ENCODE peak calls at places on chromosomes 16 and 17, in six cellular contexts. One of them, this sample, is unnamed. For H3K4me1, the result is how much of the 10 kb centered on the place peaks cover.

GRCh38 chr17:83179378-83179777 is 100.0 kb downstream of the METRNL start:
- DNase-seq in trophoblast cell: no peak
- DNase-seq in H1: no peak
- DNase-seq in mesenchymal stem cell: no peak
- DNase-seq in IMR-90: no peak
- DNase-seq in H9: no peak
- DNase-seq in this sample: no peak

GRCh38 chr16:54779549-54779948 is 151.1 kb upstream of the IRX5 start:
- DNase-seq in IMR-90: no peak
- DNase-seq in H9: no peak
- DNase-seq in mesenchymal stem cell: no peak
- DNase-seq in H1: no peak
- DNase-seq in trophoblast cell: no peak
- DNase-seq in this sample: no peak

GRCh38 chr16:15954814-15955151 is 5.4 kb downstream of the ABCC1 start:
- DNase-seq in H1: no peak
- DNase-seq in H9: no peak
- DNase-seq in IMR-90: peak
- DNase-seq in mesenchymal stem cell: no peak
- DNase-seq in trophoblast cell: peak
- DNase-seq in this sample: no peak

GRCh38 chr17:61403846-61404701 is 4.4 kb downstream of the TBX2 start:
- DNase-seq in mesenchymal stem cell: peak
- DNase-seq in IMR-90: peak
- DNase-seq in H9: peak
- DNase-seq in trophoblast cell: no peak
- DNase-seq in H1: no peak
- DNase-seq in this sample: no peak

GRCh38 chr17:72205357-72205756 is 84.5 kb downstream of the SOX9 start:
- DNase-seq in H9: no peak
- DNase-seq in H1: no peak
- DNase-seq in IMR-90: no peak
- DNase-seq in mesenchymal stem cell: no peak
- DNase-seq in trophoblast cell: no peak
- DNase-seq in this sample: peak

GRCh38 chr17:31393749-31394146 is 2.3 kb downstream of the RAB11FIP4 start:
- DNase-seq in mesenchymal stem cell: no peak
- DNase-seq in H1: no peak
- DNase-seq in IMR-90: no peak
- DNase-seq in H9: peak
- DNase-seq in trophoblast cell: no peak
- DNase-seq in this sample: no peak

GRCh38 chr17:54891176-54891821 is 9.4 kb upstream of the TOM1L1 start:
- DNase-seq in mesenchymal stem cell: peak
- DNase-seq in H9: peak
- DNase-seq in trophoblast cell: peak
- DNase-seq in H1: no peak
- DNase-seq in IMR-90: peak
- DNase-seq in this sample: peak

GRCh38 chr16:50635505-50636392 is 45.4 kb downstream of the SNX20 start:
- DNase-seq in mesenchymal stem cell: no peak
- DNase-seq in trophoblast cell: no peak
- DNase-seq in H9: peak
- DNase-seq in H1: no peak
- DNase-seq in IMR-90: no peak
- DNase-seq in this sample: no peak

GRCh38 chr17:69066482-69066881 is 5.8 kb upstream of the ABCA9 start:
- DNase-seq in mesenchymal stem cell: no peak
- DNase-seq in IMR-90: no peak
- DNase-seq in H9: no peak
- DNase-seq in H1: no peak
- DNase-seq in trophoblast cell: no peak
- DNase-seq in this sample: no peak

GRCh38 chr16:54627616-54628015 is 303.0 kb upstream of the IRX5 start:
- DNase-seq in H1: no peak
- DNase-seq in IMR-90: no peak
- DNase-seq in trophoblast cell: no peak
- DNase-seq in H9: no peak
- DNase-seq in mesenchymal stem cell: no peak
- DNase-seq in this sample: no peak

GRCh38 chr16:23952128-23953041 is 116.6 kb downstream of the PRKCB start:
- DNase-seq in H9: no peak
- DNase-seq in IMR-90: peak
- DNase-seq in H1: no peak
- DNase-seq in trophoblast cell: peak
- DNase-seq in mesenchymal stem cell: no peak
- DNase-seq in this sample: peak

GRCh38 chr17:16976686-16977550 is 5.0 kb upstream of the TNFRSF13B start:
- DNase-seq in H1: no peak
- DNase-seq in mesenchymal stem cell: no peak
- DNase-seq in trophoblast cell: no peak
- DNase-seq in IMR-90: no peak
- DNase-seq in H9: peak
- DNase-seq in this sample: no peak
- H3K4me1 ChIP-seq in H1: under half
- H3K4me1 ChIP-seq in mesenchymal stem cell: under half
- H3K4me1 ChIP-seq in trophoblast cell: under half
- H3K4me1 ChIP-seq in IMR-90: under half
- H3K4me1 ChIP-seq in H9: under half
- H3K4me1 ChIP-seq in this sample: under half

GRCh38 chr17:5488752-5489151 is 2.4 kb downstream of the MIS12 start:
- DNase-seq in IMR-90: no peak
- DNase-seq in H9: no peak
- DNase-seq in trophoblast cell: no peak
- DNase-seq in mesenchymal stem cell: no peak
- DNase-seq in H1: no peak
- DNase-seq in this sample: no peak

GRCh38 chr17:5481451-5481850 is 4.5 kb downstream of the DERL2 start:
- DNase-seq in H9: no peak
- DNase-seq in H1: no peak
- DNase-seq in mesenchymal stem cell: no peak
- DNase-seq in trophoblast cell: peak
- DNase-seq in IMR-90: no peak
- DNase-seq in this sample: no peak

GRCh38 chr17:5486206-5487124 is at the start of gene MIS12:
- DNase-seq in IMR-90: peak
- DNase-seq in H1: peak
- DNase-seq in trophoblast cell: peak
- DNase-seq in mesenchymal stem cell: peak
- DNase-seq in H9: peak
- DNase-seq in this sample: peak

GRCh38 chr17:5485270-5486205 is at the start of gene DERL2:
- DNase-seq in H1: no peak
- DNase-seq in mesenchymal stem cell: no peak
- DNase-seq in IMR-90: peak
- DNase-seq in H9: no peak
- DNase-seq in trophoblast cell: peak
- DNase-seq in this sample: peak
- H2AFZ ChIP-seq in H1: peak
- H2AFZ ChIP-seq in mesenchymal stem cell: peak
- H2AFZ ChIP-seq in IMR-90: peak
- H2AFZ ChIP-seq in H9: no peak
- H2AFZ ChIP-seq in trophoblast cell: peak
- H2AFZ ChIP-seq in this sample: peak

DNA sequence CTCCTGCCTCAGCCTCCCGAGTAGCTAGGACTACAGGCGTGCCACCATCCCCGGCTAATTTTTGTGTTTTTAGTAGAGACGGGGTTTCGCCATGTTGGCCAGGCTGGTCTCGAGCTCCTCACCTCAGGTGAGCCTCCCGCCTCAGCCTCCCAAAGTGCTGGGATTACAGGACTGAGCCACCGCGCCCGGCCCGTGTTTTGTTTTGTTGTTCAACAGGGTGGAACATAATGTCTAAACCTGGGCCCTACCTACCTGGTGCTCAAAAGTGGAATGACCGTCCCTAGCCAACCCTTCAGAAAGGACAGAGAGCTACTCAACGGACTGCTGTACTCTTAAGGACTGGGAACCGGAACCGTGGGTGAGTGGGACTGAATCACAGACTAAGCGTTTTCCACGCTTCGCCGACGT is 772 bp upstream of the KIF22 start:
- DNase-seq in H9: no peak
- DNase-seq in IMR-90: no peak
- DNase-seq in H1: no peak
- DNase-seq in mesenchymal stem cell: no peak
- DNase-seq in trophoblast cell: peak
- DNase-seq in this sample: no peak
- H3K4ac ChIP-seq in H9: no peak
- H3K4ac ChIP-seq in IMR-90: peak
- H3K4ac ChIP-seq in H1: peak
- H3K4ac ChIP-seq in mesenchymal stem cell: peak
- H3K4ac ChIP-seq in trophoblast cell: peak
- H3K4ac ChIP-seq in this sample: peak

GRCh38 chr16:53502331-53503269 is at the start of gene AKTIP:
- DNase-seq in trophoblast cell: peak
- DNase-seq in H1: no peak
- DNase-seq in H9: peak
- DNase-seq in IMR-90: peak
- DNase-seq in mesenchymal stem cell: peak
- DNase-seq in this sample: peak

GRCh38 chr16:53506254-53506653 is 3.2 kb upstream of the AKTIP start:
- DNase-seq in IMR-90: no peak
- DNase-seq in trophoblast cell: no peak
- DNase-seq in H9: no peak
- DNase-seq in H1: no peak
- DNase-seq in mesenchymal stem cell: no peak
- DNase-seq in this sample: no peak

GRCh38 chr16:53503270-53503911 is 382 bp upstream of the AKTIP start:
- DNase-seq in H9: peak
- DNase-seq in mesenchymal stem cell: peak
- DNase-seq in trophoblast cell: peak
- DNase-seq in IMR-90: peak
- DNase-seq in H1: peak
- DNase-seq in this sample: peak

GRCh38 chr16:53504161-53504663 is 1.2 kb upstream of the AKTIP start:
- DNase-seq in mesenchymal stem cell: no peak
- DNase-seq in H1: no peak
- DNase-seq in H9: no peak
- DNase-seq in IMR-90: peak
- DNase-seq in trophoblast cell: peak
- DNase-seq in this sample: no peak

GRCh38 chr16:53504665-53505064 is 1.7 kb upstream of the AKTIP start:
- DNase-seq in H1: no peak
- DNase-seq in IMR-90: peak
- DNase-seq in mesenchymal stem cell: peak
- DNase-seq in trophoblast cell: peak
- DNase-seq in H9: no peak
- DNase-seq in this sample: no peak
- H3K4me1 ChIP-seq in H1: under half
- H3K4me1 ChIP-seq in IMR-90: under half
- H3K4me1 ChIP-seq in mesenchymal stem cell: under half
- H3K4me1 ChIP-seq in trophoblast cell: under half
- H3K4me1 ChIP-seq in H9: under half
- H3K4me1 ChIP-seq in this sample: under half

GRCh38 chr17:73645050-73645871 is 1.0 kb upstream of the SDK2 start:
- DNase-seq in IMR-90: no peak
- DNase-seq in mesenchymal stem cell: peak
- DNase-seq in trophoblast cell: peak
- DNase-seq in H1: no peak
- DNase-seq in H9: peak
- DNase-seq in this sample: peak

GRCh38 chr17:73642659-73643011 is 1.6 kb downstream of the SDK2 start:
- DNase-seq in IMR-90: no peak
- DNase-seq in trophoblast cell: no peak
- DNase-seq in H9: no peak
- DNase-seq in mesenchymal stem cell: no peak
- DNase-seq in H1: no peak
- DNase-seq in this sample: no peak

GRCh38 chr17:73643846-73644144 is 450 bp downstream of the SDK2 start:
- DNase-seq in H9: no peak
- DNase-seq in IMR-90: no peak
- DNase-seq in mesenchymal stem cell: no peak
- DNase-seq in H1: no peak
- DNase-seq in trophoblast cell: no peak
- DNase-seq in this sample: no peak

GRCh38 chr17:73643012-73643845 is 1.0 kb downstream of the SDK2 start:
- DNase-seq in H1: no peak
- DNase-seq in trophoblast cell: peak
- DNase-seq in H9: peak
- DNase-seq in IMR-90: no peak
- DNase-seq in mesenchymal stem cell: peak
- DNase-seq in this sample: peak

DNA sequence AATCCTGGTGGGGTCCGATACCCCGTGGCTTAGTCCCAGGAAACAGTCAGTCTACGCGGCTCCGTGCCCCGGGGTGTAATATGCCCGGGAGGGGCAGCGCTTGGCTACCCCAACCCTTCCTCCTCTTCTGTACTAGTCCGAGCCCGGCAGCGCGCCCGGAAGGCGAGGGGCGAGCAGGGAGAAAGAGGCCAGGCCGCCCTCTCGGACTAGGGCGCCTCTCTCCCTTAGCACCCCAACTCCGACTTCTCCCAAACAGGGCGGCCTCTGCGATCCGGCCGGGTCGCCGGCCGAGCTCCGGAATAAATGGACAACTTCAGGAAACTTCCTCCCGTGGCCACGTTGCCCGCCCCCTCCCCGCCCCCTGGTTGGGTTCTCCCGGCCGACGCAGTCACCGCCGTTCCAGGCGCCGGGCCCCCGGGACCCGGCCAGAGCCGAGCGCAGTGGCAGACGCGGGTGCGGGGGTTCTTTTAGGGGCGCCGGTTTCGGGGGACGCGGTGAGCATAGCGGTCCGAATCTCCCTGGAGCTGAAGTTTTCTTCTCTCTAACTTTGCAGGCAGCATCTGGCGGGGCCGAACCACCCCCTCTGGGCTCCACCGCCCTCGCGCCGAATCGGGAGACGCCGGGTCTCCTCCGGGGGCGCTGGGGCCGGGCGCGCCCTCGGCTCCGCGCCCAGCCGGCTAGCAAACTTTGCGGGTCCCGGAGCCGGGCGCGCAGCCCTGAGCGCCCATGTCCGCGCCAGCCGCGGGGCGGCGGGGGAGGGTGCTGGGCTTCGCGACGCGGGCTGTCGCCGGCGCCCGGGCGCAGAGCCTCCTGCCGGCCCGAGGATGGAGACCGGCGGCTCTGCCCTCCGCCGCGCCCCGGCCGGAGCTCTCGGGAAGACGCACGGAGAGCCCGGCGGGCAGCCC is at the start of gene SDK2:
- DNase-seq in H9: no peak
- DNase-seq in IMR-90: no peak
- DNase-seq in mesenchymal stem cell: peak
- DNase-seq in H1: no peak
- DNase-seq in trophoblast cell: peak
- DNase-seq in this sample: peak
- H2AFZ ChIP-seq in H9: no peak
- H2AFZ ChIP-seq in IMR-90: peak
- H2AFZ ChIP-seq in mesenchymal stem cell: no peak
- H2AFZ ChIP-seq in H1: no peak
- H2AFZ ChIP-seq in trophoblast cell: peak
- H2AFZ ChIP-seq in this sample: peak

DNA sequence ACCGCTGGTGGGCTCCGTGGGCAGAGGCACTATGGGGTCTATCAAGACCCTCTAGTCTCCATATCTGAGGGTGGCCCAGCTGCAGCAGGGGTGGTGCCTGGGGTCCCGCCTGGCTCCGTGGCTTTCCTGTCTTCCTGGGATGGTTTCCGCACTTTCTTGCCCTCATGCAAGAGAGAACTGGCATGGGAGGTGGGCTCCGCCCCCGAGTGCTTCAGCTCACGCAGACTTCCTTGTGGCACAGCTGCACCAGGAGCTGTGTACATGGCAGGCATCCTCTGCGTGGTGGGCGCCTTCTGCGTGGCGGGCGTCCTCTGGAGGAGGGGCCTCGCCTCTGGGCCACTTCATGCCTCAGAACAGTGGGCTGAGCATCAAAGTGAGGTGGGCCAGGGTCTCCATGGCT is 73.1 kb downstream of the LMF1 start:
- DNase-seq in H1: no peak
- DNase-seq in trophoblast cell: no peak
- DNase-seq in mesenchymal stem cell: no peak
- DNase-seq in IMR-90: no peak
- DNase-seq in H9: no peak
- DNase-seq in this sample: no peak
- H3K4ac ChIP-seq in H1: no peak
- H3K4ac ChIP-seq in trophoblast cell: no peak
- H3K4ac ChIP-seq in mesenchymal stem cell: no peak
- H3K4ac ChIP-seq in IMR-90: no peak
- H3K4ac ChIP-seq in H9: no peak
- H3K4ac ChIP-seq in this sample: no peak